ENCODE peak calls at places on chromosomes 3 and 15, in five cellular contexts. J is mammary epithelial cell, Y is A549, W is spleen, B is neural progenitor cell. A is an unnamed sample.

GRCh38 chr15:23648920-23649515 is 1.4 kb upstream of the MAGEL2 start:
- DNase-seq in J (no peak), Y (peak), W (no peak), B (peak), A (no peak)

GRCh38 chr3:172673210-172673679 is 37.6 kb downstream of the NCEH1 start:
- DNase-seq in J (peak), Y (peak), W (no peak), B (peak), A (peak)

GRCh38 chr3:16060358-16060852 is 114.1 kb upstream of the GALNT15 start:
- DNase-seq in J (peak), Y (peak), W (no peak), B (no peak), A (peak)

GRCh38 chr15:81087121-81087520 is 46.9 kb upstream of the CFAP161 start:
- DNase-seq in J (no peak), Y (no peak), W (no peak), B (no peak), A (no peak)

GRCh38 chr3:175207361-175207760 is 348.2 kb downstream of the NAALADL2 start:
- DNase-seq in J (no peak), Y (no peak), W (no peak), B (no peak), A (no peak)

GRCh38 chr15:61295239-61295638 is 66.1 kb upstream of the RORA start:
- DNase-seq in J (no peak), Y (no peak), W (no peak), B (peak), A (no peak)

GRCh38 chr3:185729335-185729715 is 95.5 kb downstream of the IGF2BP2 start:
- DNase-seq in J (peak), Y (peak), W (no peak), B (no peak), A (peak)

GRCh38 chr15:36589971-36590370 is 10.5 kb downstream of the CDIN1 start:
- DNase-seq in J (no peak), Y (no peak), W (no peak), B (no peak), A (peak)

GRCh38 chr3:168040624-168041208 is 55.0 kb downstream of the GOLIM4 start:
- DNase-seq in J (peak), Y (peak), W (no peak), B (peak), A (peak)

DNA sequence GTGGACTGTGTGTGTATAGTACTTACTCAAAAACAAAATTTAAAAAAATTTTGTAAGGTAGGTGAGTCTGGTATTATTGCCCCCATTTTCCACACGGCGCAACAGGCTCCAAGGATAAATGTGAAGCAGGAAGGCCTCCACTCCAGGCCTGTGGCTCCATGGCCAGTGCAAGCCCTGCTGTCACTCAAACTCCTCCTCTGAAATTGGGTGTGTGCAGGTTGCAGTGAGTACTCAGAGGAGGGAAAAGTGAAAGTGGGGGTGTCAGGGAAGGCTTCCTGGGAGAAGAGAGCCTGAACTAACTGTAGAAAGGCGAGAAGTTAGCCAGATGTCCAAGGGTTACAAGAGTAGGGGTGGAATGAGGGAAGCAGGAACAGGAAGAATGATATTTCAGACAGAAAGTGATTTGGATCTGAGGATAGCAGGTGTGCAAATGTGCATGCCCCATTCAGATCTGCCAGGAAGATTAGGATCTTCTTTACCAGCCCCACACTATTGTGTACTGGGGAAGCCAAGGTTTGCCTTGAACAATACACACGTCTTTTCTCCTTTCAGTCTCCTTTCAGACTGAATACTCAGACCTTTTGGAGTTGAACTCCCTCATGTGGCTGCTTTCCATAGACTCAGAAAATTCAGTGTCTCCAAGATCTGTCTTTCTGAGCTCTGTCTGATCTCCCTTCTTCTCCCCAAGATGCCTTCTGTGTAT is 48.7 kb upstream of the RYK start:
- DNase-seq in J (peak), Y (no peak), W (no peak), B (peak), A (no peak)
- TF ChIP-seq CTCF in J (peak), Y (peak), W (no peak), B (peak), A (peak)

GRCh38 chr3:134365766-134366065 is 8.5 kb downstream of the AMOTL2 start:
- DNase-seq in J (no peak), Y (no peak), W (peak), B (no peak), A (no peak)

GRCh38 chr3:134363381-134363755 is 10.9 kb downstream of the AMOTL2 start:
- DNase-seq in J (no peak), Y (no peak), W (peak), B (no peak), A (no peak)

GRCh38 chr3:134364061-134364935 is 9.9 kb downstream of the AMOTL2 start:
- DNase-seq in J (peak), Y (peak), W (peak), B (peak), A (peak)

GRCh38 chr3:134366221-134366927 is 7.9 kb downstream of the AMOTL2 start:
- DNase-seq in J (no peak), Y (no peak), W (peak), B (no peak), A (no peak)

GRCh38 chr3:134364936-134365765 is 9.1 kb downstream of the AMOTL2 start:
- DNase-seq in J (no peak), Y (no peak), W (peak), B (peak), A (no peak)
- H3K27ac ChIP-seq in J (peak), Y (peak), W (peak), B (peak), A (peak)

GRCh38 chr15:33188159-33188558 is 6.4 kb downstream of the FMN1 start:
- DNase-seq in J (no peak), Y (no peak), W (no peak), B (no peak), A (no peak)

GRCh38 chr15:33183334-33183733 is 11.2 kb downstream of the FMN1 start:
- DNase-seq in J (no peak), Y (no peak), W (no peak), B (no peak), A (no peak)

GRCh38 chr15:33179874-33180273 is 14.6 kb downstream of the FMN1 start:
- DNase-seq in J (no peak), Y (no peak), W (no peak), B (peak), A (no peak)

DNA sequence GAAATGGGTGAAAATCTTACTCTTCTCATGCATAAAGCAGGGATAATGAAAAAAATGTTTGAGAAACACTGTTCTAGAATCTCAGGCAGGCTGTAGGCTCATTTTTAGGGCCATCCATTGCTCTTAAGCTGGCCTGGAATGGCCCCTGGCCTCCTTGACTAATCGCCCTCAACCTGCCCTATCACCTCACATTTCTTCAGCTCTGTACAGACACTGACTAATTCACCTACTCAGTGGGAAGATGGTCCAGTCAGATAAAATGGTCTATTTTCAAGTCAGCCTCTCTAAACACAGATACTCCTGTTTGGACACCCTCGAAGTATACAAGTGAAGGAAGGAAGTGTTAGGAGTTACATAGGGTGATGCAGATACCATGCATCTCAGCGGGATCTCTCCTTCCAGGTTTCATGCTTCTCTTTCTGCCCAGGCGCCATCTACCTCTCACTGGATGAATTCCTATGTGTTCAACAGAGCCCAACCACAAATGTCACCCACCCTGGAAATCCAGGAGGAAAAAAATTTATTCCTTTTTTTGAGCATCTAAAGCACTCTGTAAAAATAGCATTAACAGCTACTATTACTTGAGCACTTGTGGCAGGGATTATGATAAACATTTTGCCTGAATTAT is 12.1 kb downstream of the FMN1 start:
- DNase-seq in J (peak), Y (no peak), W (no peak), B (no peak), A (no peak)
- TF ChIP-seq CTCF in J (no peak), Y (no peak), W (no peak), B (no peak), A (peak)

GRCh38 chr15:90813796-90814192 is 54.6 kb upstream of the FURIN start:
- DNase-seq in J (peak), Y (no peak), W (no peak), B (no peak), A (no peak)
- H3K27ac ChIP-seq in J (no peak), Y (no peak), W (peak), B (no peak), A (no peak)

DNA sequence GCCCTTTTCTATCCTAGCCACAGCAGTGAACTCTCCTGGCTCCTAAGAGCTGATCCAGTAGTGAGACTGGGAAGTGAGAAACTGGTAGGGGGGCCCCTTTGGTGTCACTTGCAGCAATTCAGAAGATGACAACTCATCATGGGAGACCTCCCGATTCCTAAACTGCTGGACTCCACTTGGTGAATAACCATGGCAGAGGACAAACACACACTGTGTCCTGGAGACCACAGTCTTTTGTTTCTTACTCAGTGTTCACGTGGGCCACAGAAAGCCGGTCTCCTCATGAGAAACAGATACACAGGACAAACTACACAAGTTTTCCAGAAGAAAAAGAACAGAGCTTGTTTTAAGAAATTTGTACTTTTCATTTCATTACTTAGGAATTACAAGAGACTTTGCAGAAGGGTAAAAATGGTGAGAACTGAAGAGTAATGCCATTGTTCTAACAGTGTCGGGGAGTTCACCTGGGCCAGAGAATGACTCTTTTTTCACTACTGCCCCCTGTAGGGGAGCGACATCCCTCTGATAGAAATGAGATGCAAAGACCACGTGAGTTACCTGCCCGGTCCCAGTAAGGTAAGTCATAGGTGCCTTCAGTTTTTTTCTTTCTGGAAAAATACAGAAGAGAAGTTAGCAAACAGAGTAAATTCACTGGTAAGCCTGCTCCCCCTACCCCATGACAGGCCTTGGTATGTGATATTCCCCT is 38.1 kb downstream of the ST3GAL6 start:
- DNase-seq in J (no peak), Y (no peak), W (no peak), B (no peak), A (no peak)
- TF ChIP-seq CTCF in J (peak), Y (peak), W (no peak), B (peak), A (peak)

GRCh38 chr15:100712226-100712625 is 109.8 kb downstream of the ASB7 start:
- DNase-seq in J (peak), Y (no peak), W (peak), B (no peak), A (no peak)

GRCh38 chr15:100710744-100711478 is 108.5 kb downstream of the ASB7 start:
- DNase-seq in J (no peak), Y (no peak), W (no peak), B (no peak), A (no peak)

GRCh38 chr15:100710213-100710612 is 107.8 kb downstream of the ASB7 start:
- DNase-seq in J (no peak), Y (no peak), W (no peak), B (no peak), A (no peak)

GRCh38 chr15:100713163-100713867 is 110.9 kb downstream of the ASB7 start:
- DNase-seq in J (peak), Y (peak), W (peak), B (no peak), A (peak)

DNA sequence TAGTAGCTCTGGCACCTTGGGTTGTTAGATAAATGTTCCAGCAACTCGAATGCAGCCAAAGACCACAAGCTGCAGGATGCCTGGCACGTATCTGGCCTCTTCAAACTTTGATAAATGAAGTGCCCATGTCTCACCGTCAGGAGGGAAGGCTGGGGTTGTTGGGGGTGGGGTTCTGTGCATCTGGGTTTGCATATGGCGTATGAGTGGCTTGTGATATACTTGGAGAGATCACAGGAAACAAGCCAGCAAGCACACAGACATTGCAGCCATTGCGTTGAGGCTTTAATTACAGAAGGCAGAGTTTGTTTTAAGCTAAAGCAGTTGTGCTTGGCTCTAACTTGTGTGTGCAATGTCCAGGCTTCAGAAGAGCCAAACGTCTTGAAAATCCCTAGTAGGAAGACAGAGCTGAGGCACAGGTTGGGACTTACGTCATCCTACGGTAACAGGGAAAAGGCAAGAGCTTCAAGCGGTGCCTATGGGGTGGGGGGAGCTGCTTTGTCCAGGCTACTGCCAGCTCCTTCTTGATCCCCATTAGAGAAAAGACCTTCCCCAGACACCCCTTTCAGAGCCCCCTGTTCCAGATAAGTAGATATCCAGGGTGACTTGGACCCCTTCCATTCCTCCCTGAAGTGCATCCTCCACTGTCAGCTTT is 109.2 kb downstream of the ASB7 start:
- DNase-seq in J (no peak), Y (no peak), W (peak), B (no peak), A (no peak)
- H3K27ac ChIP-seq in J (peak), Y (no peak), W (no peak), B (no peak), A (no peak)

A was measured in brain microvascular endothelial cell.